ENCODE peak calls at places on chromosomes 5 and 9, in eight cellular contexts. T, Y, Q, N, A, K, D and Z are unnamed samples.

GRCh38 chr5:149170292-149170691 is 29.0 kb downstream of the ABLIM3 start:
- DNase-seq in Y (no peak), K (no peak), T (no peak), N (no peak), Q (no peak), D (no peak), A (no peak), Z (no peak)

GRCh38 chr5:122053181-122054109 is 24.6 kb downstream of the LOX start:
- DNase-seq in Q (peak; percentile 65), T (no peak), K (no peak), D (no peak), A (no peak), Y (no peak), N (no peak), Z (no peak)

GRCh38 chr9:126806336-126806735 is 1.5 kb downstream of the ZBTB43 start:
- DNase-seq in T (no peak), N (no peak), A (no peak), D (no peak), K (no peak), Q (no peak), Y (no peak), Z (no peak)

GRCh38 chr5:127981498-127981897 is 102.1 kb upstream of the SLC12A2 start:
- DNase-seq in Q (no peak), D (no peak), Y (no peak), K (no peak), N (no peak), A (no peak), T (no peak), Z (no peak)

GRCh38 chr9:86975086-86975485 is 27.8 kb upstream of the GAS1 start:
- DNase-seq in A (no peak), N (no peak), D (no peak), T (no peak), Q (no peak), K (no peak), Y (no peak), Z (no peak)

GRCh38 chr5:154479160-154479943 is 1.3 kb upstream of the HAND1 start:
- DNase-seq in N (no peak), A (no peak), D (no peak), Q (peak; percentile 66), Y (no peak), K (no peak), T (no peak), Z (no peak)

GRCh38 chr9:90044263-90044662 is 439.5 kb downstream of the GADD45G start:
- DNase-seq in T (no peak), A (no peak), N (no peak), Q (no peak), Y (no peak), D (no peak), K (no peak), Z (no peak)

GRCh38 chr9:106482733-106483132 is 380.2 kb upstream of the ZNF462 start:
- DNase-seq in K (no peak), Q (no peak), Y (no peak), D (no peak), N (no peak), T (no peak), A (no peak), Z (no peak)

GRCh38 chr5:176670449-176670848 is 23.2 kb downstream of the TSPAN17 start:
- DNase-seq in Q (no peak), D (peak; percentile 74), K (no peak), N (no peak), A (no peak), T (no peak), Y (no peak), Z (no peak)

GRCh38 chr9:125190371-125190801 is 783 bp upstream of the PPP6C start:
- DNase-seq in N (no peak), T (no peak), D (no peak), A (peak; percentile 32), Q (peak; percentile 76), Y (no peak), K (no peak), Z (no peak)

GRCh38 chr5:170393958-170394357 is 4.8 kb upstream of the KCNMB1 start:
- DNase-seq in Y (no peak), T (no peak), D (no peak), A (no peak), N (no peak), K (no peak), Q (peak; percentile 82), Z (no peak)

GRCh38 chr5:174727794-174728662 is 3.6 kb downstream of the MSX2 start:
- DNase-seq in Y (no peak), T (no peak), A (no peak), D (no peak), K (no peak), N (no peak), Q (no peak), Z (no peak)

GRCh38 chr5:17743580-17744435 is 109.5 kb downstream of the TAF11L14 start:
- DNase-seq in N (no peak), D (no peak), K (peak; percentile 84), Q (no peak), A (no peak), Y (no peak), T (no peak), Z (no peak)

GRCh38 chr9:136864996-136865767 is 926 bp downstream of the EDF1 start:
- DNase-seq in K (no peak), A (no peak), N (no peak), T (no peak), D (no peak), Q (no peak), Y (peak; percentile 20), Z (peak; percentile 11)

GRCh38 chr5:151155777-151156731 is 1.5 kb downstream of the ANXA6 start:
- DNase-seq in N (no peak), K (peak; percentile 44), Y (no peak), A (peak; percentile 87), D (no peak), Q (peak; percentile 84), T (no peak), Z (peak; percentile 31)

GRCh38 chr9:93003552-93004407 is 54.7 kb upstream of the SUSD3 start:
- DNase-seq in K (peak; percentile 21), Q (peak; percentile 89), N (peak; percentile 71), D (peak; percentile 70), Y (peak; percentile 76), T (peak; percentile 73), A (peak; percentile 73), Z (peak; percentile 72)

GRCh38 chr5:123752576-123752975 is 240.6 kb downstream of the CSNK1G3 start:
- DNase-seq in A (no peak), Q (no peak), K (peak; percentile 81), D (no peak), Y (no peak), T (no peak), N (no peak), Z (no peak)

GRCh38 chr5:14395411-14395810 is 186.2 kb upstream of the OTULINL start:
- DNase-seq in Y (no peak), K (no peak), D (no peak), A (no peak), T (no peak), Q (no peak), N (no peak), Z (no peak)

GRCh38 chr5:14396071-14396470 is 185.5 kb upstream of the OTULINL start:
- DNase-seq in N (no peak), K (no peak), A (no peak), Y (no peak), D (no peak), T (no peak), Q (no peak), Z (no peak)

GRCh38 chr5:14397717-14398116 is 183.9 kb upstream of the OTULINL start:
- DNase-seq in D (no peak), T (no peak), N (no peak), Y (no peak), A (no peak), Q (no peak), K (peak; percentile 49), Z (no peak)

GRCh38 chr5:14399054-14399657 is 182.4 kb upstream of the OTULINL start:
- DNase-seq in D (no peak), A (peak; percentile 56), T (peak; percentile 21), Y (peak; percentile 39), Q (no peak), K (peak; percentile 68), N (no peak), Z (no peak)

GRCh38 chr5:14394365-14394764 is 187.2 kb upstream of the OTULINL start:
- DNase-seq in K (no peak), D (no peak), Y (no peak), Q (no peak), N (no peak), T (no peak), A (no peak), Z (no peak)
- H3K36me3 ChIP-seq in K (peaks cover 86% of the 10 kb centered on the region), D (peaks cover 30% of the 10 kb centered on the region), Y (peaks cover 8% of the 10 kb centered on the region), Q (peaks cover 91% of the 10 kb centered on the region), N (peaks cover 92% of the 10 kb centered on the region), T (peaks cover 16% of the 10 kb centered on the region), A (peaks cover 62% of the 10 kb centered on the region), Z (peaks cover 56% of the 10 kb centered on the region)

GRCh38 chr9:117268847-117269452 is 145.9 kb downstream of the ASTN2 start:
- DNase-seq in Y (no peak), K (no peak), D (no peak), Q (no peak), T (no peak), N (no peak), A (no peak), Z (no peak)
- H3K4me3 ChIP-seq in Y (no peak overlapping the region), K (no peak overlapping the region), D (no peak overlapping the region), Q (no peak overlapping the region), T (no peak overlapping the region), N (no peak overlapping the region), A (no peak overlapping the region), Z (no peak overlapping the region)

GRCh38 chr9:113356686-113357292 is 7.4 kb downstream of the BSPRY start:
- DNase-seq in Q (no peak), Y (no peak), N (no peak), T (no peak), K (no peak), D (no peak), A (no peak), Z (no peak)

GRCh38 chr9:113352006-113352405 is 2.7 kb downstream of the BSPRY start:
- DNase-seq in Q (no peak), T (no peak), D (no peak), Y (no peak), K (no peak), N (no peak), A (no peak), Z (no peak)

GRCh38 chr9:113359385-113359784 is 10.0 kb downstream of the BSPRY start:
- DNase-seq in A (no peak), Y (no peak), Q (no peak), T (no peak), K (no peak), N (peak; percentile 41), D (no peak), Z (no peak)

GRCh38 chr9:113352411-113352810 is 3.1 kb downstream of the BSPRY start:
- DNase-seq in D (no peak), Q (no peak), N (no peak), Y (no peak), T (no peak), A (no peak), K (no peak), Z (no peak)

DNA sequence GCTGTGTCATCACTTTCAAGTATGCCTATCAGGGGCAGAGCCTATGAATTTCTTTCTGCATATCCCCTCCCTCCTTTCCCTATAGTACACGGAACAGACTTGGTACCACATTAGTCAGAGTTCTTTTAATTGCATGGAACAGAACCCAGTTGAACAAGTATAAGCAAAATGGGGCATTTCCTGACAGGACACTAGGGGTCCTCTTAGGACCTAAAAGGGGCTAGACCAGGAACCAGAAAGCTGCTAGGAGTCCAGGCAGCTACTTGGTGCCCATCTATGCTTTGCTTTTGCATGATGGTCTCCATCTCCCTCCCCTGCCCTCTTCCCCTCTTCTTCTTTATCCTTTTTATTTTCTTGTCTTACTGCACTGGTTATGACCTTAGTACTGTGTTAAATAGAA is 5.9 kb downstream of the BSPRY start:
- DNase-seq in A (no peak), T (no peak), Q (no peak), Y (no peak), N (no peak), K (no peak), D (no peak), Z (no peak)
- TF ChIP-seq CTCF in A (peak; percentile 23), T (peak; percentile 28), Q (no peak), Y (no peak), N (no peak), K (peak; percentile 43), D (peak; percentile 34), Z (no peak)

GRCh38 chr9:2065704-2066103 is 50.6 kb downstream of the SMARCA2 start:
- DNase-seq in Y (no peak), N (no peak), Q (no peak), T (no peak), A (no peak), K (no peak), D (no peak), Z (no peak)
- H3K36me3 ChIP-seq in Y (no peaks in the 10 kb centered on the region), N (peaks cover 75% of the 10 kb centered on the region), Q (peaks cover 90% of the 10 kb centered on the region), T (no peaks in the 10 kb centered on the region), A (peaks cover 19% of the 10 kb centered on the region), K (no peaks in the 10 kb centered on the region), D (peaks cover 19% of the 10 kb centered on the region), Z (no peaks in the 10 kb centered on the region)